ENCODE peak calls at places on chromosomes 2 and 18, in eight cellular contexts. N is fibroblast of mammary gland; B is GM23248; W is stimulated activated CD8-positive, alpha-beta memory T cell treated with anti-CD3 and anti-CD28 coated beads, Interleukin-15, amount 100 ng/mL, for 24 hours; V is sciatic nerve; Q is AG10803; U is HT1080; E is AG08395. T is an unnamed sample.

GRCh38 chr2:101190753-101191516 is 39.8 kb upstream of the TBC1D8 start:
- DNase-seq in N (peak), B (peak), W (no peak), V (no peak), Q (no peak), U (no peak), E (no peak), T (no peak)

GRCh38 chr18:11658019-11658418 is 31.0 kb upstream of the GNAL start:
- DNase-seq in N (no peak), B (no peak), W (no peak), V (no peak), Q (no peak), U (no peak), E (no peak), T (no peak)

GRCh38 chr2:175929850-175930249 is 72.2 kb downstream of the LNPK start:
- DNase-seq in N (peak), B (peak), W (no peak), V (no peak), Q (peak), U (no peak), E (peak), T (no peak)

GRCh38 chr2:231565915-231566594 is 26.6 kb upstream of the TEX44 start:
- DNase-seq in N (no peak), B (no peak), W (no peak), V (no peak), Q (no peak), U (no peak), E (no peak), T (no peak)

GRCh38 chr18:48829443-48830149 is 121.2 kb downstream of the SMAD7 start:
- DNase-seq in N (no peak), B (no peak), W (no peak), V (peak), Q (no peak), U (no peak), E (no peak), T (no peak)

GRCh38 chr2:190663839-190664238 is 15.0 kb downstream of the NAB1 start:
- DNase-seq in N (peak), B (peak), W (no peak), V (no peak), Q (no peak), U (no peak), E (no peak), T (no peak)

GRCh38 chr2:60551241-60552095 is 2.0 kb downstream of the BCL11A start:
- DNase-seq in N (peak), B (peak), W (no peak), V (no peak), Q (peak), U (peak), E (peak), T (no peak)

GRCh38 chr18:57437433-57437781 is 2.2 kb downstream of the ONECUT2 start:
- DNase-seq in N (no peak), B (no peak), W (no peak), V (no peak), Q (no peak), U (no peak), E (no peak), T (no peak)

GRCh38 chr2:98715812-98716451 is 15.0 kb downstream of the MGAT4A start:
- DNase-seq in N (no peak), B (no peak), W (no peak), V (no peak), Q (no peak), U (no peak), E (no peak), T (no peak)

GRCh38 chr18:23143059-23143831 is 8.0 kb downstream of the CABLES1 start:
- DNase-seq in N (no peak), B (peak), W (no peak), V (no peak), Q (peak), U (peak), E (no peak), T (no peak)

GRCh38 chr18:44238911-44239310 is 441.8 kb upstream of the SETBP1 start:
- DNase-seq in N (no peak), B (no peak), W (no peak), V (no peak), Q (no peak), U (no peak), E (no peak), T (no peak)

GRCh38 chr2:44954902-44955592 is 13.5 kb downstream of the SIX3 start:
- DNase-seq in N (no peak), B (peak), W (no peak), V (no peak), Q (no peak), U (no peak), E (no peak), T (no peak)

GRCh38 chr2:113103958-113104627 is 23.3 kb upstream of the IL1RN start:
- DNase-seq in N (peak), B (peak), W (no peak), V (no peak), Q (peak), U (no peak), E (no peak), T (no peak)

GRCh38 chr2:43826305-43827250 is 12.1 kb downstream of the ABCG5 start:
- DNase-seq in N (no peak), B (no peak), W (no peak), V (no peak), Q (no peak), U (no peak), E (no peak), T (no peak)

GRCh38 chr18:43914017-43914416 is 636.7 kb upstream of the SYT4 start:
- DNase-seq in N (no peak), B (no peak), W (no peak), V (no peak), Q (no peak), U (no peak), E (no peak), T (no peak)

GRCh38 chr2:97997774-97998392 is 2.1 kb upstream of the TMEM131 start:
- DNase-seq in N (no peak), B (no peak), W (no peak), V (no peak), Q (no peak), U (no peak), E (no peak), T (no peak)

GRCh38 chr2:129849559-129850160 is 129.8 kb upstream of the RAB6C start:
- DNase-seq in N (peak), B (peak), W (no peak), V (no peak), Q (peak), U (peak), E (peak), T (peak)

GRCh38 chr2:237120956-237121720 is 35.4 kb downstream of the COPS8 start:
- DNase-seq in N (peak), B (peak), W (no peak), V (no peak), Q (peak), U (no peak), E (peak), T (no peak)

GRCh38 chr18:76827205-76827885 is 5.0 kb downstream of the ZNF236 start:
- DNase-seq in N (no peak), B (peak), W (no peak), V (no peak), Q (no peak), U (no peak), E (peak), T (no peak)

GRCh38 chr18:49250819-49251388 is 209.5 kb downstream of the DYM start:
- DNase-seq in N (peak), B (peak), W (no peak), V (no peak), Q (peak), U (peak), E (peak), T (no peak)

GRCh38 chr18:11323359-11323819 is 174.0 kb upstream of the PIEZO2 start:
- DNase-seq in N (peak), B (peak), W (no peak), V (no peak), Q (peak), U (peak), E (no peak), T (peak)

GRCh38 chr2:223383315-223383714 is 218.8 kb downstream of the SCG2 start:
- DNase-seq in N (peak), B (peak), W (no peak), V (no peak), Q (peak), U (peak), E (peak), T (no peak)

GRCh38 chr2:26840937-26841610 is 6.9 kb upstream of the DPYSL5 start:
- DNase-seq in N (no peak), B (no peak), W (no peak), V (no peak), Q (no peak), U (no peak), E (no peak), T (no peak)

GRCh38 chr18:2587788-2588187 is 16.4 kb downstream of the NDC80 start:
- DNase-seq in N (no peak), B (no peak), W (no peak), V (no peak), Q (no peak), U (no peak), E (no peak), T (no peak)

GRCh38 chr18:26747131-26747475 is 118.4 kb downstream of the AQP4 start:
- DNase-seq in N (no peak), B (peak), W (no peak), V (no peak), Q (no peak), U (no peak), E (no peak), T (no peak)

GRCh38 chr18:7918696-7919095 is 351.6 kb downstream of the PTPRM start:
- DNase-seq in N (no peak), B (no peak), W (no peak), V (no peak), Q (peak), U (no peak), E (no peak), T (no peak)

GRCh38 chr2:55618025-55618648 is 715 bp upstream of the PPP4R3B start:
- DNase-seq in N (peak), B (peak), W (no peak), V (no peak), Q (peak), U (no peak), E (peak), T (no peak)

GRCh38 chr2:27960237-27960912 is 69.8 kb downstream of the BABAM2 start:
- DNase-seq in N (peak), B (peak), W (no peak), V (no peak), Q (peak), U (peak), E (peak), T (no peak)

GRCh38 chr18:73261243-73261642 is 393.5 kb upstream of the NETO1 start:
- DNase-seq in N (no peak), B (no peak), W (no peak), V (no peak), Q (no peak), U (no peak), E (no peak), T (no peak)

GRCh38 chr18:68429111-68429510 is 285.8 kb downstream of the TMX3 start:
- DNase-seq in N (no peak), B (no peak), W (no peak), V (no peak), Q (no peak), U (no peak), E (no peak), T (no peak)

GRCh38 chr2:214232266-214232665 is 178.6 kb upstream of the VWC2L start:
- DNase-seq in N (no peak), B (peak), W (no peak), V (no peak), Q (peak), U (no peak), E (peak), T (no peak)

GRCh38 chr18:72652990-72653593 is 109.0 kb upstream of the CBLN2 start:
- DNase-seq in N (peak), B (peak), W (no peak), V (no peak), Q (peak), U (peak), E (no peak), T (no peak)

GRCh38 chr2:47003641-47004427 is 88.2 kb upstream of the MCFD2 start:
- DNase-seq in N (no peak), B (peak), W (no peak), V (no peak), Q (no peak), U (peak), E (peak), T (no peak)

GRCh38 chr2:217256261-217256660 is 396.4 kb upstream of the TNP1 start:
- DNase-seq in N (no peak), B (peak), W (no peak), V (no peak), Q (peak), U (no peak), E (peak), T (no peak)

GRCh38 chr2:86556508-86556907 is 6.7 kb downstream of the CHMP3 start:
- DNase-seq in N (no peak), B (no peak), W (no peak), V (no peak), Q (no peak), U (no peak), E (no peak), T (no peak)

GRCh38 chr2:38075436-38076249 is at the start of gene CYP1B1:
- DNase-seq in N (no peak), B (peak), W (peak), V (no peak), Q (peak), U (no peak), E (peak), T (no peak)

GRCh38 chr2:47282621-47283272 is 120.2 kb upstream of the MSH2 start:
- DNase-seq in N (no peak), B (no peak), W (no peak), V (no peak), Q (no peak), U (no peak), E (no peak), T (no peak)

GRCh38 chr2:1140389-1141003 is 189.8 kb downstream of the SNTG2 start:
- DNase-seq in N (no peak), B (peak), W (peak), V (no peak), Q (no peak), U (peak), E (peak), T (no peak)